ENCODE peak calls at places on chromosomes 2 and 18, in seven cellular contexts. Z, G, Y, C, L, I and E are unnamed samples.

GRCh38 chr2:50225021-50225928 is 806.7 kb downstream of the NRXN1 start:
- DNase-seq in Z (no peak), G (no peak), Y (no peak), C (no peak), L (no peak), I (no peak), E (no peak)

GRCh38 chr2:211690736-211691135 is 847.9 kb downstream of the ERBB4 start:
- DNase-seq in Z (no peak), G (no peak), Y (no peak), C (no peak), L (no peak), I (no peak), E (no peak)

GRCh38 chr2:20533993-20534591 is 87.2 kb downstream of the RHOB start:
- DNase-seq in Z (no peak), G (no peak), Y (no peak), C (no peak), L (no peak), I (no peak), E (no peak)

GRCh38 chr2:175111200-175111657 is 56.8 kb downstream of the ATF2 start:
- DNase-seq in Z (peak; percentile 31), G (no peak), Y (no peak), C (peak; percentile 66), L (peak; percentile 17), I (peak; percentile 39), E (peak; percentile 71)

GRCh38 chr18:12046751-12047335 is 46.8 kb upstream of the ANKRD62 start:
- DNase-seq in Z (no peak), G (no peak), Y (peak; percentile 9), C (no peak), L (no peak), I (no peak), E (no peak)

GRCh38 chr2:10522726-10523405 is 74.7 kb upstream of the ODC1 start:
- DNase-seq in Z (no peak), G (no peak), Y (no peak), C (no peak), L (no peak), I (no peak), E (no peak)

GRCh38 chr2:128413718-128414341 is 95.2 kb upstream of the HS6ST1 start:
- DNase-seq in Z (no peak), G (peak; percentile 90), Y (no peak), C (no peak), L (no peak), I (no peak), E (no peak)

GRCh38 chr2:120812866-120813265 is 77.2 kb downstream of the GLI2 start:
- DNase-seq in Z (no peak), G (no peak), Y (no peak), C (no peak), L (no peak), I (no peak), E (no peak)

GRCh38 chr18:70453058-70453775 is 164.4 kb downstream of the SOCS6 start:
- DNase-seq in Z (no peak), G (no peak), Y (no peak), C (no peak), L (no peak), I (peak; percentile 9), E (peak; percentile 68)

GRCh38 chr2:218691234-218691633 is 19.3 kb downstream of the STK36 start:
- DNase-seq in Z (no peak), G (no peak), Y (no peak), C (no peak), L (peak; percentile 64), I (peak; percentile 73), E (peak; percentile 56)

GRCh38 chr2:37132914-37133313 is 23.9 kb downstream of the EIF2AK2 start:
- DNase-seq in Z (no peak), G (no peak), Y (no peak), C (no peak), L (no peak), I (no peak), E (no peak)

GRCh38 chr18:22939649-22940048 is 6.5 kb downstream of the RBBP8 start:
- DNase-seq in Z (no peak), G (no peak), Y (no peak), C (no peak), L (no peak), I (no peak), E (no peak)

GRCh38 chr2:113251118-113251517 is 27.6 kb downstream of the PAX8 start:
- DNase-seq in Z (no peak), G (no peak), Y (no peak), C (no peak), L (no peak), I (no peak), E (no peak)

GRCh38 chr2:143600136-143600535 is 470.9 kb downstream of the ARHGAP15 start:
- DNase-seq in Z (no peak), G (no peak), Y (no peak), C (no peak), L (peak; percentile 35), I (peak; percentile 50), E (peak; percentile 12)

GRCh38 chr18:23053756-23054457 is 81.4 kb upstream of the CABLES1 start:
- DNase-seq in Z (no peak), G (peak; percentile 74), Y (no peak), C (no peak), L (peak; percentile 68), I (peak; percentile 76), E (peak; percentile 31)

GRCh38 chr18:6747646-6748045 is 18.1 kb downstream of the ARHGAP28 start:
- DNase-seq in Z (no peak), G (no peak), Y (no peak), C (peak; percentile 91), L (peak; percentile 93), I (peak; percentile 93), E (peak; percentile 83)

GRCh38 chr2:73235315-73236028 is 1.4 kb downstream of the CCT7 start:
- DNase-seq in Z (no peak), G (no peak), Y (no peak), C (no peak), L (no peak), I (no peak), E (no peak)

GRCh38 chr18:9719421-9719981 is 11.4 kb downstream of the RAB31 start:
- DNase-seq in Z (peak; percentile 80), G (no peak), Y (peak; percentile 30), C (peak; percentile 93), L (peak; percentile 89), I (peak; percentile 90), E (peak; percentile 82)

GRCh38 chr2:240147911-240148587 is 7.6 kb upstream of the OTOS start:
- DNase-seq in Z (no peak), G (no peak), Y (no peak), C (no peak), L (no peak), I (no peak), E (no peak)

GRCh38 chr2:191382801-191383200 is 137.6 kb downstream of the MYO1B start:
- DNase-seq in Z (no peak), G (no peak), Y (no peak), C (peak; percentile 92), L (no peak), I (no peak), E (peak; percentile 89)

GRCh38 chr2:161239416-161240109 is 68.7 kb upstream of the PSMD14 start:
- DNase-seq in Z (no peak), G (no peak), Y (no peak), C (no peak), L (no peak), I (no peak), E (no peak)

GRCh38 chr2:176432439-176432838 is 163.2 kb downstream of the MTX2 start:
- DNase-seq in Z (no peak), G (no peak), Y (no peak), C (peak; percentile 79), L (no peak), I (no peak), E (peak; percentile 52)

GRCh38 chr2:230269715-230270114 is 44.2 kb downstream of the SP140 start:
- DNase-seq in Z (no peak), G (no peak), Y (no peak), C (no peak), L (no peak), I (no peak), E (no peak)
- TF ChIP-seq CTCF in Z (no peak), G (no peak), Y (no peak), C (no peak), L (no peak), I (no peak), E (no peak)

GRCh38 chr2:55567298-55567697 is 47.8 kb downstream of the CFAP36 start:
- DNase-seq in Z (no peak), G (no peak), Y (no peak), C (peak; percentile 29), L (no peak), I (no peak), E (peak; percentile 28)
- H3K4me3 ChIP-seq in Z (no peak overlapping the region), G (no peak overlapping the region), Y (no peak overlapping the region), C (no peak overlapping the region), L (no peak overlapping the region), I (no peak overlapping the region), E (no peak overlapping the region)

GRCh38 chr2:70747284-70747683 is 20.7 kb downstream of the ADD2 start:
- DNase-seq in Z (no peak), G (no peak), Y (no peak), C (no peak), L (no peak), I (no peak), E (no peak)

GRCh38 chr2:70750320-70750719 is 17.7 kb downstream of the ADD2 start:
- DNase-seq in Z (no peak), G (no peak), Y (no peak), C (no peak), L (no peak), I (no peak), E (no peak)

GRCh38 chr2:70746076-70746475 is 21.9 kb downstream of the ADD2 start:
- DNase-seq in Z (no peak), G (no peak), Y (no peak), C (no peak), L (peak; percentile 16), I (peak; percentile 35), E (no peak)

GRCh38 chr2:70745276-70745675 is 22.7 kb downstream of the ADD2 start:
- DNase-seq in Z (no peak), G (no peak), Y (no peak), C (no peak), L (no peak), I (no peak), E (no peak)

GRCh38 chr2:70748002-70748779 is 19.8 kb downstream of the ADD2 start:
- DNase-seq in Z (peak; percentile 10), G (no peak), Y (no peak), C (no peak), L (no peak), I (no peak), E (no peak)
- TF ChIP-seq CTCF in Z (peak; percentile 41), G (peak; percentile 46), Y (no peak), C (no peak), L (no peak), I (no peak), E (no peak)

DNA sequence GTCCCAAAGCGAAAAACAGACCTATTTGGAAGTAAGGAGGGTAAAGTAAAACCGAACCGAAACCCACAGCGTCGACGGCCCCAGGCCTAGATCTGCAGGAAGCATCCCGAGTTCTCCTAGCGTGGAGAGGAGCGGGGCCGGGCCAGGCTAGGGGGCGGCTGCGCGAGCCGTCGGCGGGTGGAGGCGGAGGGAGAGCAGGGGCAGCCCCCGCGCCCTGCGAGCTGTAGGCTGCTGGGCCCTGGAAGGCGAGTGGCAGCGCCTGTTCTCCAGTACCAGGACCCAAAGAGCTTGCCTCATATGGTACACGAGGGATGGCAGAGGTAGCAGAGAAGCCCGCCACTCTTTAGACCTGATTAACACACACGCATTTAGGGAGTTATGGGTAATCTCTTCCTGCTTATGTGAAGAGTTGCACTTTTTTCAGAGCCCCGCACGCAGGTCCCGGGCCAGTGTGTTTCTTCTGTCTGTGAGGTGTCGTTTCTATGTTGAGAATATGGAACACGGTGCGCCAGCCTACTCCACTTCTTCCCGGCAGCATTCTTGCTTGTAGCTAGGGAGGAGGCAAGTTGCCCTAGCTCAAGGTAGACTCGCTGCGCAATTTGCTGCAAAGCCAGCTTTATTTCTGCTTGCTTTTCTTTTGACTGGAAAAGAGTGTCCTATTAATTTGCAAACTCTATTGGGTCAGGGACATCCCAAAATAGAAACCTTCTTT is 71.1 kb downstream of the ARHGEF33 start:
- DNase-seq in Z (no peak), G (no peak), Y (no peak), C (no peak), L (no peak), I (no peak), E (no peak)
- H3K4me3 ChIP-seq in Z (no peak overlapping the region), G (no peak overlapping the region), Y (no peak overlapping the region), C (peak overlapping the region; percentile 7), L (peak overlapping the region; percentile 63), I (peak overlapping the region; percentile 49), E (peak overlapping the region; percentile 27)